ENCODE peak calls at places on chromosomes 6 and 20, in four cellular contexts. K is tibial artery, D is AG04449, T is fibroblast of pulmonary artery. R is an unnamed sample.

GRCh38 chr20:61263084-61263695 is 11.1 kb downstream of the CDH4 start:
- DNase-seq in K (no peak), D (no peak), T (peak), R (peak)

GRCh38 chr6:17385660-17386059 is 7.7 kb upstream of the CAP2 start:
- DNase-seq in K (no peak), D (peak), T (peak), R (no peak)

GRCh38 chr6:118297821-118298220 is 250.3 kb upstream of the PLN start:
- DNase-seq in K (no peak), D (no peak), T (no peak), R (no peak)

GRCh38 chr6:17588011-17588410 is 12.1 kb upstream of the FAM8A1 start:
- DNase-seq in K (no peak), D (no peak), T (no peak), R (no peak)

GRCh38 chr6:30744054-30744805 is at the start of gene IER3:
- DNase-seq in K (peak), D (no peak), T (peak), R (peak)

GRCh38 chr6:148927581-148927980 is 180.8 kb downstream of the UST start:
- DNase-seq in K (no peak), D (no peak), T (no peak), R (no peak)

GRCh38 chr6:14283600-14284235 is 166.1 kb downstream of the CD83 start:
- DNase-seq in K (no peak), D (no peak), T (peak), R (no peak)

GRCh38 chr6:133362813-133363212 is 121.7 kb downstream of the EYA4 start:
- DNase-seq in K (no peak), D (no peak), T (no peak), R (no peak)

GRCh38 chr20:20837574-20838021 is 125.2 kb upstream of the RALGAPA2 start:
- DNase-seq in K (peak), D (no peak), T (peak), R (peak)

GRCh38 chr6:63476302-63476701 is 96.0 kb upstream of the LOC128125822 start:
- DNase-seq in K (no peak), D (no peak), T (no peak), R (no peak)

GRCh38 chr6:43246301-43247114 is 3.2 kb downstream of the TTBK1 start:
- DNase-seq in K (no peak), D (no peak), T (no peak), R (peak)

GRCh38 chr6:161107779-161108380 is 116.3 kb downstream of the MAP3K4 start:
- DNase-seq in K (no peak), D (no peak), T (no peak), R (no peak)

GRCh38 chr6:37878150-37878710 is 58.7 kb downstream of the ZFAND3 start:
- DNase-seq in K (no peak), D (no peak), T (no peak), R (no peak)

GRCh38 chr6:170516783-170517616 is 36.1 kb downstream of the PSMB1 start:
- DNase-seq in K (peak), D (peak), T (peak), R (peak)

GRCh38 chr20:24077145-24077544 is 88.6 kb upstream of the GGTLC1 start:
- DNase-seq in K (no peak), D (no peak), T (no peak), R (no peak)

GRCh38 chr20:43349841-43350240 is 107.9 kb upstream of the SRSF6 start:
- DNase-seq in K (no peak), D (no peak), T (no peak), R (no peak)

GRCh38 chr6:85008311-85009015 is 244.1 kb upstream of the TBX18 start:
- DNase-seq in K (no peak), D (no peak), T (peak), R (no peak)

GRCh38 chr20:17029698-17030097 is 197.1 kb upstream of the PCSK2 start:
- DNase-seq in K (no peak), D (no peak), T (no peak), R (no peak)

GRCh38 chr6:87115402-87116135 is 20.7 kb upstream of the CGA start:
- DNase-seq in K (no peak), D (no peak), T (no peak), R (no peak)

GRCh38 chr20:53899351-53900167 is 170.8 kb downstream of the BCAS1 start:
- DNase-seq in K (no peak), D (no peak), T (peak), R (peak)

GRCh38 chr6:158653577-158654354 is 3.9 kb downstream of the SYTL3 start:
- DNase-seq in K (no peak), D (no peak), T (peak), R (no peak)

DNA sequence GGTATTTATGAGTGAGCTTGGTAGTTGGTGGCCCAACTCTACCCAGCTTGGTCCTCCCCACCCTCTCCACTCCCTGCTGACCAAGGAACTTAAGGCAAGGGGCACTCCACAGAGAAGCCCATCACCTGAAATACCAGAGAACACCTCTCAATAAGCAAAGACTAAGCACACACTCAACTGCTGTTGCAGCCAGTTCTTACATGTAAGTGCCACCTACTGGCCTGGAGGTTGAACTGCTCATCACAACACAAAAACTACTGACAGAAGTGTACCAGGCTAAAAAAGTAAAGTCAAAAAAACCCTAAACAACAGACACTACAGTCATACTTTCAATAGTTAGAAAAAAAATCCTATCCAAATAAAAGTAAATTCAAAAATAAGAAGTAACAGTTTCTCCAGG is 146.2 kb downstream of the FAM83B start:
- DNase-seq in K (no peak), D (no peak), T (peak), R (no peak)
- TF ChIP-seq CTCF in K (no peak), D (peak), T (peak), R (peak)

GRCh38 chr6:168641455-168641854 is 200.5 kb downstream of the SMOC2 start:
- DNase-seq in K (no peak), D (no peak), T (no peak), R (no peak)

GRCh38 chr6:168637853-168638252 is 196.9 kb downstream of the SMOC2 start:
- DNase-seq in K (no peak), D (no peak), T (no peak), R (no peak)

GRCh38 chr6:168640738-168641137 is 199.8 kb downstream of the SMOC2 start:
- DNase-seq in K (no peak), D (no peak), T (peak), R (no peak)

GRCh38 chr6:168638497-168639072 is 197.6 kb downstream of the SMOC2 start:
- DNase-seq in K (no peak), D (no peak), T (no peak), R (no peak)

DNA sequence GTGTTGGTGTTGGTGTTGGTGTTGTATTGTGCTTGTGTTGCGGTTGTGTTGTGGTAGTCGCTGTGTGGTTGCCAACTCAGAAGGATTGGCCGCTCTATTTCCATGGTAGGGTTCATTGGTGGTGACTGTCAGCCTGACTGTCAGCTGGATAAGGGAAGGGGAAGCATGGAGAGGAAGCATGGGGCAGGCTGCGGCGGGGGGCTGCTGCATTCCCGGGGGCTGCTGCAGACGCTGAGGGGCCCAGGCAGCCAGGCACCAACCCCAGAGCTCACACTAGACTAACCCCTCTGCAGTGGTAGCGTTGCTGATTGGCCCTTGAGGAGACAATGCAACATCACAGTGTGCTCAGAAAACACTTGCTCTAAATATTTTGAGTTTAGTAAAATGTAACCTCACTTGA is 199.2 kb downstream of the SMOC2 start:
- DNase-seq in K (no peak), D (no peak), T (no peak), R (no peak)
- TF ChIP-seq CTCF in K (no peak), D (no peak), T (no peak), R (no peak)

DNA sequence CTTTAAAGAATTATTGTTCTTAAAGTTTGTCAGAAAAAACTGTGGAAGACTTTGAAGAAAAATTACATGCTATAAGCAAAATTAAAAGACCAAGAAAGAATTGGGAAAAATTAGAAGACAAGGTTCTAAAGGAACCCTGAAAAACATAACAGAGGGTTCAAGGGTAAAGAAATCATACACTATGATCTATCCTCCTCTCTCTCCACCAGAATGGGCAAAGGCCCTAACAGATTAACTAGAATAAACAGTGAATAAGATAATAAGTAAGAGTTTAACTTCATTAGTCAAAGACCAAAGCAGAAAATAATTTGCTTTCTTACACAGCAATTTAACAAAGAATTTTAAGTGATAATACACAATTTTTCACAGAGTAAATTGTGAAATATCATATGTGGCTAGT is 201.2 kb upstream of the PDE10A start:
- DNase-seq in K (no peak), D (no peak), T (no peak), R (no peak)
- TF ChIP-seq CTCF in K (no peak), D (no peak), T (no peak), R (no peak)

GRCh38 chr20:62362991-62363919 is 3.9 kb downstream of the LAMA5 start:
- DNase-seq in K (no peak), D (no peak), T (no peak), R (peak)
- TF ChIP-seq CTCF in K (peak), D (no peak), T (no peak), R (no peak)

GRCh38 chr6:90369651-90370050 is 73.0 kb upstream of the BACH2 start:
- DNase-seq in K (no peak), D (no peak), T (no peak), R (no peak)

GRCh38 chr6:90370493-90370959 is 73.9 kb upstream of the BACH2 start:
- DNase-seq in K (no peak), D (no peak), T (no peak), R (no peak)

GRCh38 chr6:90368601-90369000 is 72.0 kb upstream of the BACH2 start:
- DNase-seq in K (no peak), D (no peak), T (peak), R (no peak)

GRCh38 chr6:90368001-90368400 is 71.4 kb upstream of the BACH2 start:
- DNase-seq in K (no peak), D (no peak), T (no peak), R (no peak)

GRCh38 chr6:90369024-90369519 is 72.4 kb upstream of the BACH2 start:
- DNase-seq in K (peak), D (peak), T (peak), R (no peak)
- TF ChIP-seq CTCF in K (no peak), D (no peak), T (no peak), R (no peak)

GRCh38 chr6:109082178-109082577 is 12.5 kb downstream of the SESN1 start:
- DNase-seq in K (no peak), D (no peak), T (peak), R (no peak)
- TF ChIP-seq CTCF in K (peak), D (no peak), T (no peak), R (no peak)

DNA sequence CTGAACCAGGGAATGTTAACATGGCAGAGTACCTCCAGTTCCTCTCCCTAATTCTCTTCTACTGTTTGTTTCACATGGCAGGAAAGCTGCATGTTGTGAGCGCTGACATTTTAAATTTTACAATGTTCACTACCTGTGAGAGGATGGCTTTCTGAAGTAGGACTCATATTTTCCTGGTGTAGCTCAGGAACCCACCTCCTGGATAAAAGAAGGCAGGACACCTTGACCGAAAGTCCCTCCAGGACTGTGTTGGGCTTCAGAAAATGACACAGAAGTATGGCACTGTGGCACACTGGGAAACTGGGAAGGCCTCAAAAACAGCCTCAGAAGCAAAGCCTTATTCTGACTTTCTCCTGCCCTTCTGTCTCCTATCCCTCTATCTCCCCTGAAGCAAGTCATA is 33.3 kb downstream of the PTPRK start:
- DNase-seq in K (no peak), D (no peak), T (no peak), R (no peak)
- TF ChIP-seq CTCF in K (no peak), D (no peak), T (peak), R (peak)

DNA sequence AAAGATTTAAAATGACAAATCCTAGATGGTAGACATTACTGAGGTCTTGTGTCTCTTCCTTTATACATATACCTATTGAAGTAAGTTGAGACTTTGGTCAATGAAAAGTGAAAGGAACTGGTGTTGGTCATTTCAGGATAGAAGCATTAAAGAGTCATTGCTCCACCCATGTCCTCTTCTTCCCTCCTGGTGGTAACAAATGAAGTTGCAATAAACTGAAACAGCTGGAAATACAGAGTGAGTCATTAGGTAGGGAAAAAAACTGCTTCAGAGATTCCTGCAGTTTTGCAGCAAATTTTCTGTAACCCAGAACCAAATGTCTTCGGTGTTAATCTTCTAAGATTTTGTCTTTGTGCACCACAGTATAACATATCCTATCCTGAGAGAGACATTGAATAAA is 447.9 kb downstream of the EYS start:
- DNase-seq in K (no peak), D (no peak), T (peak), R (no peak)
- TF ChIP-seq CTCF in K (no peak), D (no peak), T (peak), R (no peak)